ENCODE peak calls at places on chromosome 5, in ten cellular contexts. H, R, N, Y, E, O, V, Z, T and I are unnamed samples.
A peak's percentile ranks its signal among the peaks of the same experiment; 100 is the strongest.

GRCh38 chr5:172713113-172713808 is 57.7 kb downstream of the DUSP1 start:
- DNase-seq in V (no peak), E (no peak), H (peak; percentile 62), N (peak; percentile 75), Y (peak; percentile 62), R (peak; percentile 57), O (no peak), Z (no peak), T (peak; percentile 78), I (peak; percentile 81)

GRCh38 chr5:8997542-8998070 is 548.3 kb downstream of the SEMA5A start:
- DNase-seq in R (no peak), E (no peak), T (no peak), Y (no peak), H (no peak), N (no peak), O (no peak), Z (no peak), V (no peak), I (no peak)

GRCh38 chr5:132327278-132327959 is 33.2 kb downstream of the SLC22A4 start:
- DNase-seq in V (no peak), R (no peak), H (no peak), T (no peak), Y (no peak), E (no peak), Z (no peak), N (no peak), O (no peak), I (no peak)

GRCh38 chr5:89265511-89266169 is 382.7 kb upstream of the MEF2C start:
- DNase-seq in V (no peak), R (no peak), Y (no peak), T (no peak), Z (no peak), H (no peak), O (no peak), N (no peak), E (no peak), I (no peak)

GRCh38 chr5:148937239-148937638 is 110.8 kb downstream of the ADRB2 start:
- DNase-seq in H (no peak), N (no peak), R (no peak), T (no peak), O (no peak), V (no peak), E (no peak), Y (no peak), Z (no peak), I (no peak)

GRCh38 chr5:177113566-177114424 is 19.8 kb upstream of the NSD1 start:
- DNase-seq in Y (peak; percentile 94), N (peak; percentile 86), H (peak; percentile 81), O (peak; percentile 62), Z (peak; percentile 55), V (no peak), E (peak; percentile 80), R (peak; percentile 81), T (peak; percentile 80), I (peak; percentile 79)

GRCh38 chr5:36763454-36763853 is 113.1 kb upstream of the NIPBL start:
- DNase-seq in V (no peak), H (no peak), O (no peak), N (no peak), Y (no peak), E (no peak), Z (no peak), T (no peak), R (no peak), I (no peak)

GRCh38 chr5:151671979-151672378 is 14.7 kb downstream of the SPARC start:
- DNase-seq in E (no peak), H (no peak), R (peak; percentile 32), O (no peak), Y (no peak), V (no peak), Z (no peak), T (no peak), N (no peak), I (no peak)

GRCh38 chr5:59724482-59725392 is 168.8 kb downstream of the PDE4D start:
- DNase-seq in Z (no peak), Y (peak; percentile 53), V (no peak), T (peak; percentile 44), E (no peak), N (no peak), O (peak; percentile 15), H (no peak), R (peak; percentile 26), I (no peak)

GRCh38 chr5:14187157-14187556 is 44.0 kb downstream of the TRIO start:
- DNase-seq in T (no peak), R (no peak), N (no peak), O (no peak), H (no peak), Z (no peak), Y (no peak), E (no peak), V (no peak), I (no peak)

GRCh38 chr5:53381-54174 is 38.4 kb upstream of the PLEKHG4B start:
- DNase-seq in R (peak; percentile 23), O (no peak), H (peak; percentile 73), E (no peak), Z (no peak), Y (peak; percentile 45), T (peak; percentile 76), V (peak; percentile 46), N (no peak), I (peak; percentile 65)

GRCh38 chr5:90833753-90834152 is 275.2 kb downstream of the ADGRV1 start:
- DNase-seq in N (no peak), O (no peak), Z (no peak), T (no peak), Y (no peak), E (no peak), H (no peak), R (no peak), V (no peak), I (no peak)

DNA sequence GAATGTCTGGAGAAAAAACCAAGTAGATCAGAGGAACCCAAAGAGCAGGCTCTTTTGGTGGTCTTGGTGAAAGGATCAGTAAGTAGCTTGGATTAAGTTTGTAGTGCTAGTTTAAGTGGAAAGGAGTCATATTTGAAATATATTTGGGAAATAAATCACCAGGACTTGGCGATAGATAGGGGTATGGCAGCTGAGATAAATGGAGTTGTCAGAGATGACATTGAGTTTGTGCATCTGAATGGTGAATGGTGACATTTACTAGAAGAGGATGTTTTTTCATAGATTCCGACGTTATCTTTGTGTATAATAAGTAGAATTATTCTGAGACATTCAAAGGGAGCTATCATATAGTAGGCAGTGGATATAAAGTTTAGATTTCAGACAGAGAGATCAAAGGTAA is 143.6 kb upstream of the RASGRF2 start:
- DNase-seq in O (no peak), V (no peak), Z (no peak), N (no peak), R (no peak), H (no peak), E (no peak), T (no peak), Y (no peak), I (no peak)
- H3K27ac ChIP-seq in O (no peak overlapping the region), V (no peak overlapping the region), Z (no peak overlapping the region), N (no peak overlapping the region), R (no peak overlapping the region), H (no peak overlapping the region), E (no peak overlapping the region), T (no peak overlapping the region), Y (no peak overlapping the region), I (no peak overlapping the region)

DNA sequence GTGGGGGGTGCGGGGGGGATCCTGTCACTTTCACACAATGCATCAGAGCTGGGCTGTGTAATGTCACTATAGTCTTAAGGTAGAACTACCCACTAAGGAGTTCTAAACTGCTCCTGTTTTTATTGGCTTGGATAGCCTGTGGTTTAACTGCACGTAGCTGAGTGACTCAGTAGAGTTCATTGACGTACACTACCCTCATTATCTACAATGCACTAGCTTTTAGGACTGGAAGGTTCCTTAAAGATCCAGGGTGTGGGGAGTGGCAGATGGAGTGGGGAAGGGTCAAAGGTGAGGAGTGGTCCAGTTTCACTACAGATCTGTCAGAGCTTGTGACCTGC is 70.7 kb upstream of the TARS1 start:
- DNase-seq in E (no peak), T (no peak), R (no peak), O (no peak), V (no peak), Y (no peak), N (peak; percentile 71), Z (no peak), H (no peak), I (no peak)
- TF ChIP-seq POLR2A in E (no peak), T (no peak), R (no peak), O (no peak), V (no peak), Y (no peak), N (no peak), Z (no peak), H (no peak), I (no peak)

DNA sequence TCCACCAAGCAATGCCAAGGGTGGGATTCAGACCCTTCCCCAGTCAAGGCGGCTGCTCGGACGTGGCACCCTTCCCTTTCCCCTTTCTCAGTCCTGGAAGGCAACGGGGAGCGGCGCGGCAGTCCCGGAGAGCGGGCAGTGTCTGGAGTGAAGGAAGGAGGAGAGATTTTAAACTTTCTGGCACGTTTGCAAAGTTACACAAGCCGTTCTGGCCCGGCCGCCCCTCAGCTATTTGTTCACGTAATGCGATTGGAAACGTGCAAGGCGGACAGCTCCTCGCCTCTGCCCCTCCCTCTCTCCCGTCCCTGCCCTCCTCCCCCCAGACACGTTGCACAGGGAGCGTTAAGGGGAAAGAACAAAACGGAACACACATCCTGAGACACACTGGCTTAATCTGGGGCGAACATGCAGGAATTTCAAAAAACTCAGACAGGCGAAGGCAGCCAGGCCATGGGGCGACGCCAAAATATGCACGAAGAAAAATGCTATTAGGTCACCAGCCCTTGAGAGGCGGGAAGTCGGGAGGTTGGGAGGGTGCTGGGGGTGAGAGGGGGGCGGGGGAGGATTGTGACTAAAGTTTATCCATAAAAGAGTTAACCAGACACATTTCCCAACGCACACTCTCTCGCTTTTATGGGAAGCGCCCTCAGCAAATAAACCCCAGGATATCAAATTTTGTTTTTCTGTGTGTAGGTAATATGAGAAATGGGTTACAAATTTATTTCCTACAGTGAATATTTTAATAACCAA is at the start of gene LOX:
- DNase-seq in R (peak; percentile 61), V (no peak), N (peak; percentile 95), T (no peak), H (peak; percentile 50), O (peak; percentile 47), Z (no peak), Y (no peak), E (peak; percentile 68), I (peak; percentile 74)
- TF ChIP-seq EP300 in R (no peak), V (no peak), N (no peak), T (no peak), H (no peak), O (no peak), Z (no peak), Y (no peak), E (peak; percentile 73), I (no peak)

GRCh38 chr5:142824391-142824790 is 54.2 kb downstream of the ARHGAP26 start:
- DNase-seq in N (no peak), Z (no peak), H (peak; percentile 55), E (no peak), T (no peak), Y (no peak), O (no peak), R (no peak), V (no peak), I (no peak)
- H3K27ac ChIP-seq in N (no peak overlapping the region), Z (no peak overlapping the region), H (peak overlapping the region; percentile 42), E (no peak overlapping the region), T (no peak overlapping the region), Y (peak overlapping the region; percentile 87), O (no peak overlapping the region), R (peak overlapping the region; percentile 86), V (no peak overlapping the region), I (no peak overlapping the region)